ENCODE peak calls at places on chromosomes 7 and 10, in eight cellular contexts. M, C, X, L, R, N, G and D are unnamed samples.

GRCh38 chr7:88075216-88075615 is 141.2 kb downstream of the ADAM22 start:
- DNase-seq in M (peak), G (no peak), L (no peak), N (no peak), X (no peak), R (no peak), C (no peak), D (no peak)

GRCh38 chr7:90180649-90181048 is 26.4 kb downstream of the STEAP1 start:
- DNase-seq in N (no peak), R (peak), X (no peak), C (no peak), M (no peak), L (no peak), G (no peak), D (no peak)

GRCh38 chr7:138226001-138226476 is 149.8 kb downstream of the AKR1D1 start:
- DNase-seq in L (no peak), G (no peak), R (peak), N (no peak), X (no peak), C (no peak), M (no peak), D (peak)

GRCh38 chr10:12605580-12606405 is 256.4 kb downstream of the CAMK1D start:
- DNase-seq in M (peak), X (peak), R (peak), N (peak), L (peak), C (peak), G (peak), D (no peak)

GRCh38 chr10:102408728-102409603 is 9.6 kb downstream of the PSD start:
- DNase-seq in L (peak), N (peak), R (peak), G (no peak), C (peak), M (peak), X (peak), D (peak)

GRCh38 chr10:44569193-44570091 is 184.5 kb upstream of the CXCL12 start:
- DNase-seq in N (no peak), C (no peak), L (no peak), G (peak), M (no peak), R (peak), X (no peak), D (no peak)

GRCh38 chr7:134440067-134440466 is 18.8 kb downstream of the AKR1B1 start:
- DNase-seq in G (no peak), M (no peak), N (no peak), X (no peak), L (no peak), R (no peak), C (no peak), D (no peak)

GRCh38 chr7:111987115-111987826 is 218.9 kb downstream of the DOCK4 start:
- DNase-seq in L (no peak), N (no peak), G (peak), M (no peak), X (no peak), C (no peak), R (peak), D (no peak)

GRCh38 chr7:148142660-148143248 is 447.8 kb upstream of the C7orf33 start:
- DNase-seq in C (no peak), N (no peak), G (peak), M (peak), L (no peak), X (no peak), R (peak), D (peak)

GRCh38 chr10:79144341-79145173 is 75.8 kb downstream of the ZMIZ1 start:
- DNase-seq in N (no peak), M (no peak), L (no peak), X (no peak), G (no peak), C (no peak), R (no peak), D (no peak)

GRCh38 chr10:57430376-57430775 is 837.3 kb downstream of the IPMK start:
- DNase-seq in X (no peak), G (no peak), C (no peak), R (no peak), N (no peak), M (no peak), L (no peak), D (no peak)